ENCODE peak calls at places on chromosomes 3 and 15, in six cellular contexts. One of them, this sample, is unnamed.

GRCh38 chr15:31402511-31403056 is 75.9 kb downstream of the KLF13 start:
- DNase-seq in activated T-cell treated with anti-CD3 and anti-CD28 coated beads, Interleukin-2, amount 50 U/mL, for 72 hours: no peak
- DNase-seq in HS-5: no peak
- DNase-seq in tibial artery: peak
- DNase-seq in ureter: no peak
- DNase-seq in neuronal stem cell: no peak
- DNase-seq in this sample: peak

GRCh38 chr15:85837011-85837433 is 42.3 kb upstream of the KLHL25 start:
- DNase-seq in HS-5: no peak
- DNase-seq in tibial artery: no peak
- DNase-seq in ureter: peak
- DNase-seq in neuronal stem cell: no peak
- DNase-seq in activated T-cell treated with anti-CD3 and anti-CD28 coated beads, Interleukin-2, amount 50 U/mL, for 72 hours: no peak
- DNase-seq in this sample: no peak

GRCh38 chr3:116579843-116580242 is 129.7 kb upstream of the TUSC7 start:
- DNase-seq in neuronal stem cell: peak
- DNase-seq in activated T-cell treated with anti-CD3 and anti-CD28 coated beads, Interleukin-2, amount 50 U/mL, for 72 hours: no peak
- DNase-seq in tibial artery: no peak
- DNase-seq in HS-5: no peak
- DNase-seq in ureter: no peak
- DNase-seq in this sample: peak

GRCh38 chr3:22039156-22039555 is 288.1 kb upstream of the ZNF385D start:
- DNase-seq in ureter: no peak
- DNase-seq in tibial artery: no peak
- DNase-seq in HS-5: no peak
- DNase-seq in neuronal stem cell: no peak
- DNase-seq in activated T-cell treated with anti-CD3 and anti-CD28 coated beads, Interleukin-2, amount 50 U/mL, for 72 hours: no peak
- DNase-seq in this sample: no peak

GRCh38 chr3:190345027-190345821 is 23.0 kb upstream of the CLDN1 start:
- DNase-seq in HS-5: peak
- DNase-seq in ureter: no peak
- DNase-seq in activated T-cell treated with anti-CD3 and anti-CD28 coated beads, Interleukin-2, amount 50 U/mL, for 72 hours: no peak
- DNase-seq in neuronal stem cell: no peak
- DNase-seq in tibial artery: no peak
- DNase-seq in this sample: no peak

GRCh38 chr3:32457971-32458471 is 44.6 kb downstream of the CMTM6 start:
- DNase-seq in activated T-cell treated with anti-CD3 and anti-CD28 coated beads, Interleukin-2, amount 50 U/mL, for 72 hours: peak
- DNase-seq in HS-5: no peak
- DNase-seq in ureter: no peak
- DNase-seq in tibial artery: no peak
- DNase-seq in neuronal stem cell: no peak
- DNase-seq in this sample: peak

GRCh38 chr15:41987246-41987924 is 15.0 kb upstream of the EHD4 start:
- DNase-seq in tibial artery: no peak
- DNase-seq in activated T-cell treated with anti-CD3 and anti-CD28 coated beads, Interleukin-2, amount 50 U/mL, for 72 hours: no peak
- DNase-seq in neuronal stem cell: no peak
- DNase-seq in HS-5: no peak
- DNase-seq in ureter: no peak
- DNase-seq in this sample: no peak

GRCh38 chr3:126340596-126340942 is 16.6 kb downstream of the KLF15 start:
- DNase-seq in HS-5: no peak
- DNase-seq in activated T-cell treated with anti-CD3 and anti-CD28 coated beads, Interleukin-2, amount 50 U/mL, for 72 hours: no peak
- DNase-seq in ureter: peak
- DNase-seq in neuronal stem cell: no peak
- DNase-seq in tibial artery: peak
- DNase-seq in this sample: no peak

GRCh38 chr3:116417151-116417550 is 28.1 kb downstream of the LSAMP start:
- DNase-seq in HS-5: no peak
- DNase-seq in tibial artery: no peak
- DNase-seq in ureter: no peak
- DNase-seq in neuronal stem cell: no peak
- DNase-seq in activated T-cell treated with anti-CD3 and anti-CD28 coated beads, Interleukin-2, amount 50 U/mL, for 72 hours: no peak
- DNase-seq in this sample: no peak

GRCh38 chr15:59632714-59633113 is 21.1 kb downstream of the GCNT3 start:
- DNase-seq in HS-5: no peak
- DNase-seq in neuronal stem cell: peak
- DNase-seq in ureter: no peak
- DNase-seq in activated T-cell treated with anti-CD3 and anti-CD28 coated beads, Interleukin-2, amount 50 U/mL, for 72 hours: no peak
- DNase-seq in tibial artery: no peak
- DNase-seq in this sample: peak

GRCh38 chr3:156792945-156793344 is 33.2 kb upstream of the LEKR1 start:
- DNase-seq in activated T-cell treated with anti-CD3 and anti-CD28 coated beads, Interleukin-2, amount 50 U/mL, for 72 hours: no peak
- DNase-seq in tibial artery: no peak
- DNase-seq in neuronal stem cell: no peak
- DNase-seq in ureter: no peak
- DNase-seq in HS-5: no peak
- DNase-seq in this sample: no peak

GRCh38 chr3:72625616-72626337 is 222.5 kb downstream of the SHQ1 start:
- DNase-seq in ureter: no peak
- DNase-seq in activated T-cell treated with anti-CD3 and anti-CD28 coated beads, Interleukin-2, amount 50 U/mL, for 72 hours: peak
- DNase-seq in neuronal stem cell: no peak
- DNase-seq in tibial artery: no peak
- DNase-seq in HS-5: peak
- DNase-seq in this sample: no peak

GRCh38 chr15:74788716-74789151 is 6.9 kb downstream of the CSK start:
- DNase-seq in neuronal stem cell: no peak
- DNase-seq in HS-5: no peak
- DNase-seq in tibial artery: no peak
- DNase-seq in ureter: no peak
- DNase-seq in activated T-cell treated with anti-CD3 and anti-CD28 coated beads, Interleukin-2, amount 50 U/mL, for 72 hours: peak
- DNase-seq in this sample: no peak

GRCh38 chr15:94542391-94542790 is 311.0 kb downstream of the MCTP2 start:
- DNase-seq in ureter: no peak
- DNase-seq in neuronal stem cell: no peak
- DNase-seq in HS-5: no peak
- DNase-seq in activated T-cell treated with anti-CD3 and anti-CD28 coated beads, Interleukin-2, amount 50 U/mL, for 72 hours: no peak
- DNase-seq in tibial artery: no peak
- DNase-seq in this sample: no peak

GRCh38 chr3:18035641-18036466 is 293.4 kb upstream of the TBC1D5 start:
- DNase-seq in neuronal stem cell: no peak
- DNase-seq in ureter: no peak
- DNase-seq in HS-5: no peak
- DNase-seq in tibial artery: no peak
- DNase-seq in activated T-cell treated with anti-CD3 and anti-CD28 coated beads, Interleukin-2, amount 50 U/mL, for 72 hours: no peak
- DNase-seq in this sample: no peak

GRCh38 chr3:156448300-156448699 is 106.6 kb downstream of the SSR3 start:
- DNase-seq in ureter: no peak
- DNase-seq in HS-5: no peak
- DNase-seq in tibial artery: no peak
- DNase-seq in neuronal stem cell: no peak
- DNase-seq in activated T-cell treated with anti-CD3 and anti-CD28 coated beads, Interleukin-2, amount 50 U/mL, for 72 hours: peak
- DNase-seq in this sample: peak

GRCh38 chr15:40878785-40879184 is 4.8 kb upstream of the RHOV start:
- DNase-seq in ureter: no peak
- DNase-seq in tibial artery: no peak
- DNase-seq in neuronal stem cell: no peak
- DNase-seq in activated T-cell treated with anti-CD3 and anti-CD28 coated beads, Interleukin-2, amount 50 U/mL, for 72 hours: peak
- DNase-seq in HS-5: no peak
- DNase-seq in this sample: no peak

GRCh38 chr3:9730747-9731205 is 759 bp upstream of the BRPF1 start:
- DNase-seq in activated T-cell treated with anti-CD3 and anti-CD28 coated beads, Interleukin-2, amount 50 U/mL, for 72 hours: no peak
- DNase-seq in HS-5: no peak
- DNase-seq in tibial artery: no peak
- DNase-seq in ureter: no peak
- DNase-seq in neuronal stem cell: no peak
- DNase-seq in this sample: no peak

GRCh38 chr3:185807455-185808068 is 17.3 kb downstream of the IGF2BP2 start:
- DNase-seq in ureter: no peak
- DNase-seq in tibial artery: no peak
- DNase-seq in neuronal stem cell: no peak
- DNase-seq in HS-5: peak
- DNase-seq in activated T-cell treated with anti-CD3 and anti-CD28 coated beads, Interleukin-2, amount 50 U/mL, for 72 hours: no peak
- DNase-seq in this sample: no peak

GRCh38 chr3:141546586-141546985 is 59.8 kb downstream of the RASA2 start:
- DNase-seq in ureter: no peak
- DNase-seq in activated T-cell treated with anti-CD3 and anti-CD28 coated beads, Interleukin-2, amount 50 U/mL, for 72 hours: no peak
- DNase-seq in tibial artery: no peak
- DNase-seq in HS-5: no peak
- DNase-seq in neuronal stem cell: no peak
- DNase-seq in this sample: no peak

GRCh38 chr15:37142371-37142770 is 42.0 kb upstream of the MEIS2 start:
- DNase-seq in activated T-cell treated with anti-CD3 and anti-CD28 coated beads, Interleukin-2, amount 50 U/mL, for 72 hours: no peak
- DNase-seq in tibial artery: no peak
- DNase-seq in HS-5: no peak
- DNase-seq in ureter: no peak
- DNase-seq in neuronal stem cell: no peak
- DNase-seq in this sample: no peak

GRCh38 chr15:74235962-74236361 is at the start of gene CCDC33:
- DNase-seq in HS-5: no peak
- DNase-seq in tibial artery: no peak
- DNase-seq in neuronal stem cell: no peak
- DNase-seq in activated T-cell treated with anti-CD3 and anti-CD28 coated beads, Interleukin-2, amount 50 U/mL, for 72 hours: no peak
- DNase-seq in ureter: peak
- DNase-seq in this sample: no peak

GRCh38 chr3:188435266-188435665 is 281.3 kb downstream of the LPP start:
- DNase-seq in ureter: no peak
- DNase-seq in activated T-cell treated with anti-CD3 and anti-CD28 coated beads, Interleukin-2, amount 50 U/mL, for 72 hours: no peak
- DNase-seq in tibial artery: no peak
- DNase-seq in HS-5: no peak
- DNase-seq in neuronal stem cell: no peak
- DNase-seq in this sample: no peak

GRCh38 chr15:48667701-48668100 is 22.2 kb upstream of the FBN1 start:
- DNase-seq in neuronal stem cell: no peak
- DNase-seq in ureter: no peak
- DNase-seq in tibial artery: no peak
- DNase-seq in HS-5: no peak
- DNase-seq in activated T-cell treated with anti-CD3 and anti-CD28 coated beads, Interleukin-2, amount 50 U/mL, for 72 hours: no peak
- DNase-seq in this sample: no peak

GRCh38 chr15:70044168-70044567 is 53.5 kb downstream of the TLE3 start:
- DNase-seq in activated T-cell treated with anti-CD3 and anti-CD28 coated beads, Interleukin-2, amount 50 U/mL, for 72 hours: no peak
- DNase-seq in ureter: no peak
- DNase-seq in neuronal stem cell: no peak
- DNase-seq in HS-5: no peak
- DNase-seq in tibial artery: no peak
- DNase-seq in this sample: no peak

GRCh38 chr3:58325525-58325992 is 7.1 kb upstream of the PXK start:
- DNase-seq in ureter: no peak
- DNase-seq in neuronal stem cell: no peak
- DNase-seq in activated T-cell treated with anti-CD3 and anti-CD28 coated beads, Interleukin-2, amount 50 U/mL, for 72 hours: no peak
- DNase-seq in HS-5: no peak
- DNase-seq in tibial artery: no peak
- DNase-seq in this sample: no peak

This sample was measured in BE2C.